ENCODE peak calls at places on chromosome 18, in five cellular contexts. T, G, L, Y and U are unnamed samples.

GRCh38 chr18:48622911-48623431 is 84.1 kb downstream of the CTIF start:
- DNase-seq in L (peak; percentile 51), G (no peak), T (peak; percentile 36), Y (no peak), U (peak; percentile 19)

GRCh38 chr18:69538849-69539248 is 138.2 kb downstream of the DOK6 start:
- DNase-seq in Y (no peak), L (no peak), T (no peak), G (no peak), U (no peak)

GRCh38 chr18:75207298-75208054 is 1.5 kb downstream of the PTGR3 start:
- DNase-seq in G (no peak), L (no peak), Y (peak; percentile 72), T (peak; percentile 53), U (no peak)

GRCh38 chr18:3061581-3062416 is 48.9 kb upstream of the LPIN2 start:
- DNase-seq in G (no peak), L (no peak), T (no peak), Y (no peak), U (no peak)

GRCh38 chr18:70418551-70419311 is 129.9 kb downstream of the SOCS6 start:
- DNase-seq in T (no peak), G (no peak), Y (peak; percentile 34), L (no peak), U (no peak)

GRCh38 chr18:63192885-63193349 is 126.7 kb downstream of the BCL2 start:
- DNase-seq in T (no peak), Y (no peak), L (no peak), G (no peak), U (no peak)

GRCh38 chr18:35971661-35972196 is 750 bp upstream of the RMP24 start:
- DNase-seq in T (no peak), L (no peak), Y (no peak), G (no peak), U (peak; percentile 5)

GRCh38 chr18:67400502-67401117 is 115.9 kb downstream of the DSEL start:
- DNase-seq in G (no peak), T (peak; percentile 49), L (no peak), Y (peak; percentile 23), U (peak; percentile 75)

GRCh38 chr18:31102020-31102684 is at the start of gene DSC2:
- DNase-seq in L (peak; percentile 47), T (no peak), G (peak; percentile 44), Y (no peak), U (no peak)

GRCh38 chr18:74836296-74837139 is 238.8 kb downstream of the ZNF407 start:
- DNase-seq in G (peak; percentile 34), L (no peak), Y (peak; percentile 20), T (peak; percentile 40), U (peak; percentile 40)

GRCh38 chr18:79509536-79509930 is 113.8 kb downstream of the NFATC1 start:
- DNase-seq in T (no peak), L (no peak), G (no peak), Y (no peak), U (no peak)

GRCh38 chr18:39057423-39058057 is 1491.9 kb upstream of the CELF4 start:
- DNase-seq in G (no peak), Y (peak; percentile 63), L (no peak), T (peak; percentile 4), U (no peak)